ENCODE peak calls at places on chromosome X, in five cellular contexts. A is astrocyte of the cerebellum, E is foreskin fibroblast, K is fibroblast of mammary gland, P is lower leg skin. B is an unnamed sample.
A peak's percentile ranks its signal among the peaks of the same experiment; 100 is the strongest.

GRCh38 chrX:14673764-14674163 is 144.4 kb downstream of the GLRA2 start:
- DNase-seq in A (peak; percentile 78), E (peak; percentile 89), K (peak; percentile 91), P (no peak), B (peak; percentile 63)

GRCh38 chrX:40644821-40645358 is 2.5 kb downstream of the CXorf38 start:
- DNase-seq in A (peak; percentile 47), E (peak; percentile 77), K (peak; percentile 83), P (peak; percentile 20), B (peak; percentile 21)

GRCh38 chrX:103846395-103846794 is 14.3 kb upstream of the RAB9B start:
- DNase-seq in A (no peak), E (peak; percentile 3), K (no peak), P (no peak), B (no peak)

GRCh38 chrX:40468033-40468979 is 112.5 kb upstream of the ATP6AP2 start:
- DNase-seq in A (no peak), E (no peak), K (peak; percentile 11), P (peak; percentile 21), B (no peak)

GRCh38 chrX:86210772-86211171 is 62.5 kb downstream of the DACH2 start:
- DNase-seq in A (no peak), E (no peak), K (no peak), P (no peak), B (no peak)

GRCh38 chrX:24167719-24168472 is 18.4 kb downstream of the ZFX start:
- DNase-seq in A (no peak), E (no peak), K (no peak), P (no peak), B (no peak)

GRCh38 chrX:11791090-11791489 is 33.1 kb downstream of the MSL3 start:
- DNase-seq in A (no peak), E (no peak), K (no peak), P (no peak), B (no peak)

GRCh38 chrX:22629105-22629725 is 356.5 kb downstream of the CBLL2 start:
- DNase-seq in A (peak; percentile 36), E (peak; percentile 75), K (peak; percentile 77), P (no peak), B (no peak)

GRCh38 chrX:71168134-71168533 is 23.5 kb downstream of the NLGN3 start:
- DNase-seq in A (no peak), E (no peak), K (no peak), P (no peak), B (no peak)

GRCh38 chrX:29787666-29788065 is 427.7 kb upstream of the MAGEB2 start:
- DNase-seq in A (no peak), E (peak; percentile 0), K (no peak), P (no peak), B (no peak)

GRCh38 chrX:76555816-76556215 is 128.3 kb downstream of the MAGEE1 start:
- DNase-seq in A (no peak), E (peak; percentile 6), K (peak; percentile 32), P (no peak), B (no peak)

GRCh38 chrX:37405954-37406353 is 56.8 kb downstream of the PRRG1 start:
- DNase-seq in A (peak; percentile 53), E (peak; percentile 7), K (peak; percentile 40), P (no peak), B (no peak)

GRCh38 chrX:16807548-16807947 is 21.3 kb downstream of the TXLNG start:
- DNase-seq in A (no peak), E (peak; percentile 10), K (peak; percentile 50), P (no peak), B (no peak)

GRCh38 chrX:66030505-66031317 is 9.2 kb downstream of the VSIG4 start:
- DNase-seq in A (no peak), E (peak; percentile 8), K (peak; percentile 31), P (no peak), B (no peak)

GRCh38 chrX:107485019-107485418 is 35.6 kb downstream of the FRMPD3 start:
- DNase-seq in A (peak; percentile 23), E (no peak), K (peak; percentile 11), P (no peak), B (no peak)

GRCh38 chrX:109710181-109710580 is 22.9 kb downstream of the ACSL4 start:
- DNase-seq in A (no peak), E (no peak), K (peak; percentile 14), P (no peak), B (no peak)

GRCh38 chrX:67044029-67044653 is 405.3 kb upstream of the EDA2R start:
- DNase-seq in A (no peak), E (no peak), K (no peak), P (no peak), B (no peak)

GRCh38 chrX:50736651-50737050 is 77.3 kb downstream of the SHROOM4 start:
- DNase-seq in A (no peak), E (no peak), K (no peak), P (no peak), B (no peak)

GRCh38 chrX:23524467-23524866 is 142.8 kb upstream of the PRDX4 start:
- DNase-seq in A (no peak), E (no peak), K (no peak), P (no peak), B (no peak)

GRCh38 chrX:27309406-27309805 is 153.7 kb downstream of the PPP4R3C start:
- DNase-seq in A (no peak), E (no peak), K (no peak), P (no peak), B (no peak)

GRCh38 chrX:77160301-77160700 is 286.9 kb upstream of the FGF16 start:
- DNase-seq in A (no peak), E (no peak), K (no peak), P (no peak), B (no peak)

GRCh38 chrX:71870337-71871098 is 40.1 kb upstream of the NHSL2 start:
- DNase-seq in A (no peak), E (peak; percentile 1), K (peak; percentile 10), P (no peak), B (peak; percentile 3)

GRCh38 chrX:11010476-11010875 is 100.7 kb upstream of the HCCS start:
- DNase-seq in A (no peak), E (peak; percentile 13), K (peak; percentile 43), P (no peak), B (no peak)

GRCh38 chrX:150649096-150649870 is 43.9 kb upstream of the MTMR1 start:
- DNase-seq in A (no peak), E (no peak), K (peak; percentile 74), P (no peak), B (no peak)

GRCh38 chrX:70979136-70979762 is 48.4 kb upstream of the SLC7A3 start:
- DNase-seq in A (no peak), E (peak; percentile 63), K (peak; percentile 46), P (no peak), B (peak; percentile 15)

GRCh38 chrX:40383360-40383759 is 197.4 kb upstream of the ATP6AP2 start:
- DNase-seq in A (no peak), E (no peak), K (no peak), P (no peak), B (no peak)

GRCh38 chrX:130111935-130112221 is 1.6 kb upstream of the ELF4 start:
- DNase-seq in A (no peak), E (peak; percentile 27), K (no peak), P (no peak), B (no peak)

GRCh38 chrX:31012509-31013025 is 59.3 kb downstream of the FTHL17 start:
- DNase-seq in A (no peak), E (no peak), K (no peak), P (no peak), B (no peak)

GRCh38 chrX:154776753-154777152 is 14.1 kb downstream of the DKC1 start:
- DNase-seq in A (no peak), E (no peak), K (no peak), P (no peak), B (no peak)

GRCh38 chrX:154779261-154779660 is 16.6 kb downstream of the DKC1 start:
- DNase-seq in A (no peak), E (peak; percentile 52), K (peak; percentile 85), P (no peak), B (no peak)

GRCh38 chrX:154774622-154775021 is 12.0 kb downstream of the DKC1 start:
- DNase-seq in A (no peak), E (no peak), K (no peak), P (no peak), B (no peak)

GRCh38 chrX:154780968-154781367 is 18.3 kb downstream of the DKC1 start:
- DNase-seq in A (no peak), E (no peak), K (no peak), P (no peak), B (no peak)

DNA sequence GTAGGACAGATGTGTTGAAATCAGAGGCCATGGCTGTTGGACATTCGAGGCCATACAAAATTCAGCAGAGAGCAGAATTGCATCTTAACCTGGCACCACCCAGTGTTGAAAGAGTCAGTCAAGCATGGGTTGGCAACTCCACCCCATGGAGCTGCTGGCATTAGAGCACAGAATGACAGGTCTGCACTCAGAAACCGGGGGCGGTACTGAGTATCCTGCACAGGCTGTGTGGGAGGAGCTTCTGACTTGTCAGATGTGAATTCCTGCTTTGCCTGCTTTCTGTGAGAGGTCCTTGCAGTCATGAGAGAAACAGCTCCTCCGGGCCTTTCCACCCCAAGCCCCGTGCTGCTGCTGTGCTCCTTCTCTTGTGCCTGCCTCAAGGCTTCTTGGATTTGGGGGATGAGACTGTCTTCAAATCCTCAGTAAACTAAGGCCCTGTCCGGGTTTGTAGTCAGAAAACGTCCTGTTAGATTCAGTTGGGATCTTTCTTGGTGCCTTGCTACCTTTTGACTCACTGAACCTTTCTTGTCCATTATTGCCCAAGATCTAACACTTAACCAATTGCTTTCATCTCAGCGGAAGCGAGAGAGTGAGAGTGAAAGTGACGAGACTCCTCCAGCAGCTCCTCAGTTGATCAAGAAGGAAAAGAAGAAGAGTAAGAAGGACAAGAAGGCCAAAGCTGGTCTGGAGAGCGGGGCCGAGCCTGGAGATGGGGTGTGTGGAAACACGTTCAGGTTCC is 13.1 kb downstream of the DKC1 start:
- DNase-seq in A (no peak), E (peak; percentile 53), K (peak; percentile 42), P (no peak), B (no peak)
- TF ChIP-seq CTCF in A (no peak), E (no peak), K (no peak), P (no peak), B (no peak)

GRCh38 chrX:20112022-20112421 is 4.7 kb downstream of the MAP7D2 start:
- DNase-seq in A (no peak), E (no peak), K (no peak), P (no peak), B (no peak)

GRCh38 chrX:20118065-20118824 is 1.5 kb upstream of the MAP7D2 start:
- DNase-seq in A (no peak), E (no peak), K (no peak), P (no peak), B (no peak)

GRCh38 chrX:20116087-20116574 is 576 bp downstream of the MAP7D2 start:
- DNase-seq in A (no peak), E (no peak), K (no peak), P (no peak), B (no peak)

GRCh38 chrX:20116575-20117240 is at the start of gene MAP7D2:
- DNase-seq in A (no peak), E (peak; percentile 25), K (no peak), P (no peak), B (no peak)
- H3K4me3 ChIP-seq in A (peak within 1 kb of the TSS; percentile 34), E (peak within 1 kb of the TSS; percentile 22), K (peak within 1 kb of the TSS; percentile 16), P (no peak within 1 kb of the TSS), B (peak within 1 kb of the TSS; percentile 20)

GRCh38 chrX:46341767-46342322 is 203.4 kb downstream of the ZNF674 start:
- DNase-seq in A (no peak), E (no peak), K (no peak), P (no peak), B (no peak)
- TF ChIP-seq CTCF in A (no peak), E (no peak), K (no peak), P (no peak), B (no peak)

DNA sequence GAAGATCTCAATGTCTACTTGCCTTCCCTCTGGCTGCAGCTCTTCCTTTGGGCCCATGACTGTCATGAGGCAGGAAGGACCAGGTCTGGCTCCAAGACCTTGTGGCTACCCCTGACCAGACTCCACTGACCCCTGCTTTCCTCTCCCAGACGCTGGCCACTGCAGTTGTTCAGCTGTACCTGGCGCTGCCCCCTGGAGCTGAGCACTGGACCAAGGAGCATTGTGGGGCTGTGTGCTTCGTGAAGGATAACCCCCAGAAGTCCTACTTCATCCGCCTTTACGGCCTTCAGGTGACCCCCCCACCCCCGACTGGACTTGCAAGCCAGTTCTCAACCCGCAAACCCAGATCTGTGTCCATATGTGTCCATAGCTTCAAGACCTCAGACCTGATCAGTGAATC is 535 bp downstream of the WAS start:
- DNase-seq in A (no peak), E (no peak), K (no peak), P (no peak), B (no peak)
- H3K4me3 ChIP-seq in A (no peak overlapping the region), E (no peak overlapping the region), K (no peak overlapping the region), P (no peak overlapping the region), B (no peak overlapping the region)